ENCODE peak calls at places on chromosomes 13 and 19, in ten cellular contexts. X, Z, G, A, B, E, L, T, F and Q are unnamed samples. For H3K4me1, the result is how much of the 10 kb centered on the place peaks cover.

GRCh38 chr13:42497798-42498197 is 76.2 kb upstream of the TNFSF11 start:
- DNase-seq in E (no peak), X (peak), A (no peak), T (no peak), G (no peak), L (no peak), F (no peak), Z (no peak), B (no peak), Q (no peak)

GRCh38 chr19:31641591-31641990 is 292.4 kb upstream of the TSHZ3 start:
- DNase-seq in G (no peak), Z (no peak), T (no peak), A (no peak), B (no peak), E (no peak), F (no peak), X (no peak), L (no peak), Q (no peak)

GRCh38 chr13:100875392-100876043 is 200.9 kb upstream of the TMTC4 start:
- DNase-seq in G (no peak), F (no peak), A (no peak), E (no peak), X (peak), Z (no peak), L (no peak), T (no peak), B (no peak), Q (no peak)

GRCh38 chr19:51503428-51503827 is 1.8 kb upstream of the SIGLEC12 start:
- DNase-seq in B (no peak), Z (no peak), E (no peak), G (no peak), T (no peak), L (no peak), A (no peak), F (no peak), X (no peak), Q (no peak)

GRCh38 chr19:43474986-43475705 is 9.7 kb upstream of the LYPD3 start:
- DNase-seq in T (peak), E (peak), L (peak), F (peak), X (peak), Z (peak), B (peak), G (peak), A (peak), Q (peak)

GRCh38 chr19:33302974-33303790 is 848 bp upstream of the CEBPA start:
- DNase-seq in F (no peak), A (no peak), L (peak), T (no peak), E (peak), B (no peak), X (peak), Z (no peak), G (peak), Q (no peak)

GRCh38 chr13:20993661-20994440 is 67.5 kb downstream of the LATS2 start:
- DNase-seq in B (no peak), L (no peak), T (no peak), F (peak), E (no peak), Z (no peak), A (no peak), G (no peak), X (no peak), Q (no peak)

GRCh38 chr13:106052200-106052767 is 483.2 kb downstream of the EFNB2 start:
- DNase-seq in E (no peak), X (no peak), B (no peak), A (no peak), G (peak), F (no peak), Z (no peak), L (no peak), T (no peak), Q (no peak)

GRCh38 chr19:31066385-31066784 is 282.9 kb downstream of the TSHZ3 start:
- DNase-seq in A (no peak), T (no peak), F (no peak), X (peak), E (no peak), Z (no peak), G (no peak), L (no peak), B (no peak), Q (no peak)

GRCh38 chr13:84574851-84575250 is 692.6 kb upstream of the SLITRK1 start:
- DNase-seq in Z (no peak), T (no peak), B (no peak), A (no peak), X (peak), G (peak), L (no peak), F (no peak), E (no peak), Q (no peak)

GRCh38 chr13:60009300-60010248 is 154.2 kb downstream of the DIAPH3 start:
- DNase-seq in L (no peak), T (no peak), F (no peak), B (no peak), G (no peak), Z (no peak), E (no peak), X (no peak), A (no peak), Q (no peak)

GRCh38 chr19:33390120-33390907 is 16.8 kb downstream of the CEBPG start:
- DNase-seq in B (no peak), L (peak), A (peak), T (no peak), X (no peak), Z (peak), G (peak), E (no peak), F (no peak), Q (no peak)

GRCh38 chr13:98997738-98998641 is 20.1 kb upstream of the DOCK9 start:
- DNase-seq in T (no peak), E (no peak), L (no peak), X (peak), Z (no peak), A (no peak), B (no peak), G (no peak), F (no peak), Q (no peak)

GRCh38 chr13:39259371-39259770 is 221.1 kb downstream of the NHLRC3 start:
- DNase-seq in G (no peak), X (no peak), T (no peak), Z (no peak), L (no peak), E (no peak), F (no peak), B (no peak), A (no peak), Q (no peak)

GRCh38 chr13:39263531-39263930 is 225.3 kb downstream of the NHLRC3 start:
- DNase-seq in B (no peak), Z (no peak), X (no peak), F (no peak), L (no peak), E (no peak), G (no peak), T (no peak), A (no peak), Q (no peak)

GRCh38 chr13:39268398-39268797 is 230.1 kb downstream of the NHLRC3 start:
- DNase-seq in Z (no peak), X (no peak), F (no peak), B (no peak), T (no peak), L (no peak), G (no peak), A (no peak), E (no peak), Q (no peak)

GRCh38 chr13:39266426-39266825 is 228.2 kb downstream of the NHLRC3 start:
- DNase-seq in X (peak), E (no peak), Z (no peak), A (no peak), T (no peak), L (no peak), G (no peak), B (no peak), F (no peak), Q (no peak)

GRCh38 chr13:39263033-39263432 is 224.8 kb downstream of the NHLRC3 start:
- DNase-seq in Z (peak), B (no peak), G (peak), F (no peak), L (no peak), T (no peak), A (peak), X (peak), E (peak), Q (no peak)
- H3K4me1 ChIP-seq in Z (under half), B (under half), G (under half), F (under half), L (under half), T (under half), A (under half), X (under half), E (under half), Q (under half)

DNA sequence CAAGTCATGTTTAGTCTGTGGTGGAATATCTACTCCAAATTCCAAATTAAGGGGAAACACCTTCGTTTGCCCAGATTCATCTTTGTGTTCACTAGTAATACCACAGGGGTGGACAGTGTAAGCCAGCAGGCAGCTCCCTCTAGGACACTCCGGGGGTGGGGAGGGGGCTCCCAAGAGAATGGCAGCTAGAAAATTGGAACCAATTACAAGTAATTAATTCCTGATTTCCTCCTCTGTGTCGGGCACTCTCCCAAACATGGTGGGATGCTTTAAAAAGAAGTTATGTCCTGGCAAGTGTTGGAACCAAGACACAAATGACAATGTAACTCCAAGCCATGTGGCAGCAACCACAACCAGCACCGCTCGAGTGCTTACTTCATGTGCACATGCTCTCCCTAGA is 5.9 kb downstream of the COL4A1 start:
- DNase-seq in L (no peak), B (no peak), A (no peak), E (no peak), G (no peak), X (no peak), T (no peak), Z (no peak), F (no peak), Q (no peak)
- H3K4me3 ChIP-seq in L (peak), B (no peak), A (no peak), E (no peak), G (no peak), X (no peak), T (no peak), Z (no peak), F (peak), Q (peak)

DNA sequence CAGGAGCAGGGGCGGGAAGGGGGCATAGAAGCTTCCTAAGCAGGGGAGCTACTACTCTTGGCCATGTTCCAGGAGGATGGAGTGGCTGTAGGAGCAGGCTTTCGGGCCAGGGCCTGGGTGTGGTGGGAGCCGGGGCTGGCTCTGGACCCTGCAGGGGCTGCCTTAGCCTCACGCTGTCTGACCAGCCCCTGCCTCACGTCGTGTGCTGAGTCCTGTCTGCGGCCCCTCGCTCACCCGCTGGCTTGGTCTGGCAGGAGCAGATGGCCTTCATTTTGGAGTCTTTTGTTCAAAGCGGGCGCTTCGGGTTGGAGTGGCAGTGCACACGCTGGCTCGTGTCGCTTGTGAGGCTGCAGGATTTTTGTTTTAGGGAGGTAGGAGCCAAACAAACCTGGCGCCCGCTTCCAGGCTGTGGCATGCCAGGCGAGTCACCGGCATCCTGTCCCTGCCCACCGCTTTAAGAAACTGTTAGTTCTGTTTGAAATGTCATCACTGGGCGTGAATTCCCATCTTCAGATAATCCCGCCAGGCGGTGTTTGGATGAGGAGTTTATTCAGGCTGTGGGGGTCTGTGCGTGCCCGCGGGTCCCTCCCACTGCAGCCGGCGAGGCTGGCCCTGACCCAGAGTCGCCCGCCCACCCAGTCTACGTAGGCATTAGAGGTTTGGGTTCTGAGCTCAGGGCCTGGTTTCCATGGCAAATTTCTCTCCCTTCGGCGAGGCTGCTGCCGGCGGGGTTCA is 89.7 kb downstream of the KDM4B start:
- DNase-seq in Z (no peak), L (no peak), F (no peak), T (no peak), A (no peak), E (no peak), X (peak), B (no peak), G (no peak), Q (no peak)
- H3K4me1 ChIP-seq in Z (under half), L (under half), F (under half), T (under half), A (under half), E (under half), X (under half), B (under half), G (under half), Q (under half)

GRCh38 chr19:29375429-29376093 is 150.2 kb upstream of the VSTM2B start:
- DNase-seq in A (no peak), G (no peak), L (peak), T (no peak), F (no peak), E (no peak), B (no peak), Z (no peak), X (no peak), Q (no peak)

GRCh38 chr19:29378543-29379105 is 147.2 kb upstream of the VSTM2B start:
- DNase-seq in L (peak), G (no peak), X (no peak), T (peak), Z (no peak), F (no peak), E (no peak), A (no peak), B (no peak), Q (no peak)

GRCh38 chr19:29378126-29378525 is 147.7 kb upstream of the VSTM2B start:
- DNase-seq in F (no peak), B (no peak), Z (peak), L (peak), X (no peak), T (no peak), E (no peak), G (no peak), A (no peak), Q (peak)

GRCh38 chr19:29379257-29379986 is 146.4 kb upstream of the VSTM2B start:
- DNase-seq in X (no peak), B (no peak), G (no peak), A (no peak), T (no peak), E (no peak), F (no peak), Z (peak), L (peak), Q (no peak)

DNA sequence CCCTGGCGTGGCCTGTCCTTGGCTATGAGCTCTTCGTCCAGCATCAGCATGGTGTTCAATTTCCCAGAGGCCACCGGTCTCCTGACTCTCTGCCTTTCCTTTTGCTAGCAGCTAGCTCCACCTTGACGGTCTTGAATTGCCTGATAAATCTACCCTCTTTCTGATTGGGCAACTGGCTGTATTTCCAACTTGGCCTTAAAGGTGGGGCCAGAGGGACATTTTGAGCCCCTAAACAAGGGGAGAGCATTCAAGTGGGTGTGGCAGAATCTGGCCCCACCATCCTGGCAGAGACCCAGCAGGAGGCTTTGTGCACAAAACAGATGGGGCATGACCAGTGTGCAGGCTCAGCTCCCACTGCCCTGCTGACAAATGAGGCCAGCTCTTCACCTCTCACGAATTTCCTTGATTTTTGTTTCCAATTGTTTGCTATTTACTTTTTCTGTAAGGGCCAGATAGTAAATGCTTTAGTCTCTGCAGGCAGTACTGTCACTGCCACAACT is 148.9 kb upstream of the VSTM2B start:
- DNase-seq in B (no peak), G (no peak), E (no peak), X (no peak), A (no peak), Z (no peak), L (no peak), T (peak), F (no peak), Q (no peak)
- H3K4me3 ChIP-seq in B (no peak), G (no peak), E (no peak), X (no peak), A (no peak), Z (no peak), L (no peak), T (no peak), F (no peak), Q (no peak)

GRCh38 chr13:114108141-114108761 is 24.2 kb downstream of the RASA3 start:
- DNase-seq in Z (peak), G (no peak), B (no peak), X (no peak), A (peak), L (no peak), T (no peak), F (peak), E (no peak), Q (peak)

GRCh38 chr13:114108894-114109293 is 23.5 kb downstream of the RASA3 start:
- DNase-seq in Z (peak), F (no peak), L (no peak), X (no peak), B (no peak), A (peak), E (no peak), T (no peak), G (no peak), Q (no peak)

GRCh38 chr13:114109646-114110045 is 22.8 kb downstream of the RASA3 start:
- DNase-seq in L (no peak), B (no peak), T (no peak), A (peak), G (peak), X (no peak), F (peak), Z (peak), E (no peak), Q (no peak)

GRCh38 chr13:114111577-114111976 is 20.8 kb downstream of the RASA3 start:
- DNase-seq in T (no peak), E (no peak), X (no peak), B (no peak), Z (peak), F (peak), A (peak), L (no peak), G (no peak), Q (peak)

DNA sequence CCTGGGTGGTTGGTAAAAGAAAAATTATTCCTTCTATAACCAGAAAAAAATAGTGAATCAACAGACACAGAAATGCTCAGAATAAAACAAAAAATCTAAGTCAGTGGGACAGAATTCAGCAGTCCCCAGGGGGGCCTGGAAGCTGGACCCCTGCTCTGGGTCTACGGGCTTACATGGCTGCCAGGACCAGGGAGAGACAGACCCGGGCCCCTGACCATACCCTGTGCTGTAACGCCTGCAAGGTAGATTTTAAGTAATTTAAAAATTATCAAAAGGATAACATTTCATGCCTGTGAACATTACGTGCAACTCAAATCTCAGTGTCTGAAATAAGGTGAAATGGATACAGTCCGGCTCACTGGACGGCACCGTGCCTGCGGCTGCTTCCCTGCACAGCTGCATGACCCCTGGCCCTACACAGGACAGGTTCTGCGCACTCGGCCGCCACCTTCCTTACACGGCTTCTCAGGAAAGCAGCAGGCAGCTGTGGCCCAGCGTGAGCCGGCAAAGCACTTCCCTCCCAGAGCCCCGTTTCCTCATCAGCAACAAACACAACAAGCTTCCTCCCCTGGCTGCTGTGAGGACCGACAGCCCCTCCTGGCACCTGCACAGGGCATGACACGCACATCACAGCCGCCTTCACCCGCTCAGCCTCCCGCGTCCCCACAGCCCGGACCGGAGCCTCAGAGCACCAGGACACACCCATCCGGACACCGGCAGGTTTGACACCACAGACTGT is 22.2 kb downstream of the RASA3 start:
- DNase-seq in F (peak), B (no peak), X (no peak), Z (peak), T (peak), G (peak), E (peak), A (peak), L (no peak), Q (no peak)
- H3K4me1 ChIP-seq in F (half or more), B (under half), X (under half), Z (under half), T (half or more), G (under half), E (under half), A (under half), L (under half), Q (under half)

GRCh38 chr13:66933994-66934393 is 296.1 kb downstream of the PCDH9 start:
- DNase-seq in E (no peak), G (no peak), X (peak), Z (no peak), T (no peak), B (no peak), F (no peak), A (no peak), L (no peak), Q (no peak)
- H3K4me3 ChIP-seq in E (no peak), G (no peak), X (peak), Z (no peak), T (no peak), B (no peak), F (no peak), A (no peak), L (no peak), Q (no peak)

DNA sequence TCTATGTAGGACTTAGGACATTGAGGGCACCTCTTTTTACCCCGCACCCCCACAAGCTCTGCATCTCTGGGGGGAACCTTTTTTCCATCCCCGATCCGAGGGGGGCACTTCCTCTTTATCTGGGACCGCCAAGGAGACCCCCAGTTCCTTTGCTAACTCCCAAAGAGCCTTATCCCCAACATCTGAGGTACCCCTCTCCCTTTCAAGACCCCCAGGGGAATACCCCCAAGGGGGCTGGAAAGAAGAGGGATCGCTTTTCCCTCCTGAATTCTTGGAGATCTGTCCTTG is 1.1 kb downstream of the TNFSF9 start:
- DNase-seq in X (no peak), G (no peak), F (no peak), Z (no peak), B (no peak), E (peak), L (no peak), A (no peak), T (no peak), Q (no peak)
- H3K4me1 ChIP-seq in X (under half), G (under half), F (under half), Z (under half), B (under half), E (half or more), L (under half), A (under half), T (under half), Q (under half)

GRCh38 chr19:46471778-46472543 is 598 bp upstream of the PNMA8A start:
- DNase-seq in B (no peak), F (no peak), L (no peak), Z (no peak), E (no peak), G (no peak), T (no peak), X (no peak), A (no peak), Q (no peak)
- H3K4me3 ChIP-seq in B (peak), F (peak), L (peak), Z (no peak), E (no peak), G (peak), T (peak), X (no peak), A (peak), Q (peak)